ENCODE peak calls at places on chromosomes 7 and 10, in nine cellular contexts. J is lower leg skin, Y is A673, P is fibroblast of mammary gland, H is tibial artery, W is bronchial epithelial cell, A is fibroblast of the aortic adventitia, R is K562, T is right atrium auricular region. D is an unnamed sample.

GRCh38 chr10:8273749-8274148 is 219.3 kb downstream of the GATA3 start:
- DNase-seq in J (no peak), Y (no peak), P (no peak), H (no peak), W (peak), A (no peak), R (no peak), T (no peak), D (peak)

GRCh38 chr10:21517134-21517982 is 8.1 kb downstream of the SKIDA1 start:
- DNase-seq in J (no peak), Y (peak), P (peak), H (peak), W (peak), A (peak), R (peak), T (no peak), D (peak)

GRCh38 chr10:89207801-89208551 is 859 bp upstream of the CH25H start:
- DNase-seq in J (no peak), Y (peak), P (peak), H (no peak), W (no peak), A (no peak), R (no peak), T (peak), D (peak)

GRCh38 chr7:497346-497745 is 22.3 kb downstream of the PDGFA start:
- DNase-seq in J (no peak), Y (no peak), P (no peak), H (no peak), W (no peak), A (no peak), R (no peak), T (no peak), D (no peak)

GRCh38 chr10:58399410-58399809 is 14.2 kb downstream of the TFAM start:
- DNase-seq in J (no peak), Y (no peak), P (peak), H (no peak), W (peak), A (peak), R (no peak), T (no peak), D (no peak)

GRCh38 chr10:10831085-10831484 is 186.6 kb upstream of the CELF2 start:
- DNase-seq in J (peak), Y (no peak), P (peak), H (peak), W (peak), A (peak), R (no peak), T (peak), D (peak)

GRCh38 chr10:14123066-14123465 is 207.7 kb downstream of the FRMD4A start:
- DNase-seq in J (no peak), Y (no peak), P (no peak), H (no peak), W (no peak), A (no peak), R (no peak), T (no peak), D (peak)

GRCh38 chr7:28112056-28112455 is 68.5 kb downstream of the JAZF1 start:
- DNase-seq in J (no peak), Y (no peak), P (peak), H (no peak), W (no peak), A (peak), R (no peak), T (no peak), D (no peak)

GRCh38 chr10:112951349-112952281 is 1.6 kb downstream of the TCF7L2 start:
- DNase-seq in J (peak), Y (peak), P (peak), H (peak), W (peak), A (peak), R (peak), T (peak), D (peak)

GRCh38 chr7:148232784-148233183 is 357.8 kb upstream of the C7orf33 start:
- DNase-seq in J (no peak), Y (no peak), P (no peak), H (no peak), W (no peak), A (no peak), R (no peak), T (no peak), D (no peak)

GRCh38 chr10:29804025-29804852 is 169.5 kb upstream of the SVIL start:
- DNase-seq in J (peak), Y (peak), P (peak), H (peak), W (peak), A (peak), R (no peak), T (peak), D (peak)

GRCh38 chr7:10181996-10182395 is 791.7 kb upstream of the PHF14 start:
- DNase-seq in J (no peak), Y (no peak), P (no peak), H (no peak), W (no peak), A (no peak), R (no peak), T (no peak), D (no peak)

GRCh38 chr7:26618458-26618857 is 245.9 kb downstream of the SKAP2 start:
- DNase-seq in J (no peak), Y (peak), P (no peak), H (no peak), W (no peak), A (no peak), R (no peak), T (no peak), D (no peak)

DNA sequence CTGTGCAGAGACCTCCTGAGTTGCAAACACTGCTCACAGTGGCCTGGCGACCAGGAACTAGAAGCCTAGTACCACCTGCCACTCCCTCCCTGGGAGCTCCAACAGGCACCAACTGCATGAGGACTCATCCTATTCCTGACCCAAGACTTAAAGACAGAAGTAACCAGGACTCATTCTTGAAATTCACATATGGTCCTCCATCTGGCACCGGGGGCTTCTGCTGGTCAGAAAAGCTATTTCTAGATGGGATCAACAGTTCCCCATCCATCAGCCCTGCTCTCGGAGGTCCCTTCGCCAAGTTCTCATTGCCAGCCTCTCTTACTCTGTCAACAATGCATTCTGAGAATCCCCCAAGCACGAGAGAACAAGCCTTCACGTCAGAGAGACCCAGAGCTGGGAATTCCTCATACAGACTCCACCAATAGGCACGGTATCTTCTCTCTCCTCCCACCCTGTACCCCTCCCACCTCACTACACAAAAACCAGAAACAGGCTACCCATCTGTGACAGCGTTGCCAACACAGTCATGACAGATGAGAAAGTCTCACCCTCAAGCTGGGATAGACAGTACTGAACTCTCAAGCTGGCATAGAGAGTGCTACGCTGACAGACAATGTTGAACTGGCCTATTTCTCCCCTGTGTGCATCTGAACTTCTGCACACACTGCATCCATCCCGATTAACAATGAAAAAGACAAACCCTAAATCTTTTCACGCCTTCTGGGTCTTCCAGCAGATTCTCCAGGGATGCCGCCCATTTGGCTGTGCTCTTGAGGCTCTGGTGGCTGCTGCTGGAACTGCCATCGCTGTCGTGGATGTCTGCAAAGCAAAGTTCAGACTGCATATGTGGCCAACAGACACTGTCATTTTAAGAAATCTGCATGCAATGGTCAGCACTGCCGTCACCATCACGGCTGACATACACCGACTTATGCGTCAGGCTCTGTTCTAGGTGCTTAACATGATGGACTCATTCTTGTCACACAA is 15.6 kb downstream of the RGS10 start:
- DNase-seq in J (no peak), Y (peak), P (no peak), H (no peak), W (no peak), A (no peak), R (no peak), T (no peak), D (no peak)
- TF ChIP-seq CTCF in J (no peak), Y (peak), P (no peak), H (no peak), W (no peak), A (peak), R (peak), T (no peak), D (peak)

GRCh38 chr10:308101-308500 is 172.8 kb downstream of the ZMYND11 start:
- DNase-seq in J (no peak), Y (no peak), P (peak), H (no peak), W (no peak), A (no peak), R (no peak), T (no peak), D (no peak)
- H3K4me3 ChIP-seq in J (no peak), Y (no peak), P (no peak), H (no peak), W (no peak), A (no peak), R (no peak), T (no peak), D (no peak)

DNA sequence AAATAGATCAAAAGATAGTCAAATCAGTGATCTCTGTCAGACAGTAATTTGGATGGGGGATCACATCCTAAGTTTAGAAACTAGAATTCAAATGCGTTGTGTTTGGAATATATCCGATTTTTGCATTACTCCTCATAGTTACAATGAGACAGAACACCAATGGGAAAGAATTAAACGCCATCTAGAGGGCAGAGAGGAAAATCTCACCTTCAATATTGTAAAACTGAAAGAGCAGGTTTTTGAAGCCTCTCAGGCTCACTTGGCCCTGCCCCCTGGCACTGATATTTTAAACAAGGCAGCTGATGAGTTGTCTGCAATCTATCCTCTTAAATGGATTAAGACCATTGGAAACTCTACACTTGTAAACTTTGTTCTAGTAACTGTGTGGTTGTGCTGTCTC is 17.7 kb downstream of the FRG2B start:
- DNase-seq in J (no peak), Y (peak), P (peak), H (no peak), W (peak), A (no peak), R (no peak), T (no peak), D (peak)
- TF ChIP-seq CTCF in J (no peak), Y (peak), P (peak), H (peak), W (peak), A (no peak), R (peak), T (peak), D (peak)

GRCh38 chr7:152884321-152884720 is 124.8 kb downstream of the ACTR3B start:
- DNase-seq in J (no peak), Y (no peak), P (no peak), H (no peak), W (no peak), A (no peak), R (no peak), T (no peak), D (no peak)

GRCh38 chr7:152887779-152888178 is 128.2 kb downstream of the ACTR3B start:
- DNase-seq in J (no peak), Y (no peak), P (no peak), H (no peak), W (no peak), A (no peak), R (peak), T (no peak), D (no peak)

GRCh38 chr7:152883858-152884257 is 124.3 kb downstream of the ACTR3B start:
- DNase-seq in J (no peak), Y (no peak), P (no peak), H (no peak), W (no peak), A (no peak), R (no peak), T (no peak), D (no peak)

GRCh38 chr7:152886579-152887117 is 127.1 kb downstream of the ACTR3B start:
- DNase-seq in J (no peak), Y (no peak), P (no peak), H (no peak), W (no peak), A (no peak), R (no peak), T (no peak), D (no peak)

DNA sequence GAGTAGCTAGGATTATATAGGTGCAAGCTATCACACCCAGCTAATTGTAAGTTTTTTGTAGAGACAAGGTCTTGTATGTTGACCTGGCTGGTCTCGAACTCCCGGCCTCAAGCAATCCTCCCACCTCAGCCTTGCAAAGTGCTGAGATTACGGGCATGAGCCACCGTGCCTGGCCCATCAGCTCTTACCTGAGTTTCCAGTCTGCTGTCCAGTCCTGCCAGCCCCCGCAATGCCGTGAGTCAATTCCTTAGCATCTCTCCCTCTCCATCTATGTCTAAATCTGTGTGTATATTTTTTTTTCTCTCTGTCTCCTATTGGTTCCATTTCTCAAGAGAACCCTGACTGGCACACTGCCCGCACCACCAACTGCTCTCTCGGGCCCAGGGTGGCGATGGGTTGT is 127.6 kb downstream of the ACTR3B start:
- DNase-seq in J (no peak), Y (no peak), P (no peak), H (no peak), W (no peak), A (no peak), R (no peak), T (no peak), D (no peak)
- H3K4me3 ChIP-seq in J (no peak), Y (no peak), P (no peak), H (no peak), W (no peak), A (no peak), R (no peak), T (no peak), D (no peak)

GRCh38 chr10:79334573-79334972 is 12.7 kb upstream of the PPIF start:
- DNase-seq in J (no peak), Y (no peak), P (no peak), H (no peak), W (no peak), A (no peak), R (no peak), T (no peak), D (no peak)

GRCh38 chr10:79336276-79336675 is 11.0 kb upstream of the PPIF start:
- DNase-seq in J (no peak), Y (no peak), P (no peak), H (no peak), W (no peak), A (no peak), R (no peak), T (no peak), D (no peak)

GRCh38 chr10:79333513-79333912 is 13.8 kb upstream of the PPIF start:
- DNase-seq in J (no peak), Y (no peak), P (peak), H (no peak), W (peak), A (peak), R (no peak), T (no peak), D (no peak)

GRCh38 chr10:79335470-79336235 is 11.6 kb upstream of the PPIF start:
- DNase-seq in J (no peak), Y (no peak), P (no peak), H (no peak), W (no peak), A (no peak), R (no peak), T (no peak), D (no peak)

GRCh38 chr10:79335094-79335469 is 12.2 kb upstream of the PPIF start:
- DNase-seq in J (no peak), Y (no peak), P (no peak), H (no peak), W (no peak), A (no peak), R (no peak), T (no peak), D (no peak)
- TF ChIP-seq CTCF in J (no peak), Y (no peak), P (no peak), H (no peak), W (no peak), A (no peak), R (no peak), T (no peak), D (no peak)

D was measured in fibroblast of villous mesenchyme.